ENCODE peak calls at places on chromosomes 1 and 21, in seven cellular contexts. One of them, this sample, is unnamed.

GRCh38 chr21:25298512-25299491 is 308.5 kb downstream of the MRPL39 start:
- DNase-seq in WTC11: no peak
- DNase-seq in K562: no peak
- DNase-seq in HepG2: no peak
- DNase-seq in HCT116: no peak
- DNase-seq in H1: no peak
- DNase-seq in HEK293T: no peak
- DNase-seq in this sample: peak

GRCh38 chr1:46246548-46247432 is 773 bp upstream of the RAD54L start:
- DNase-seq in HCT116: no peak
- DNase-seq in H1: no peak
- DNase-seq in HEK293T: peak
- DNase-seq in K562: peak
- DNase-seq in HepG2: no peak
- DNase-seq in WTC11: no peak
- DNase-seq in this sample: no peak

GRCh38 chr1:10939654-10940450 is 72.6 kb upstream of the TARDBP start:
- DNase-seq in WTC11: no peak
- DNase-seq in HepG2: peak
- DNase-seq in HCT116: no peak
- DNase-seq in HEK293T: no peak
- DNase-seq in K562: no peak
- DNase-seq in H1: no peak
- DNase-seq in this sample: peak

GRCh38 chr21:35565204-35565611 is 495.1 kb downstream of the SETD4 start:
- DNase-seq in HCT116: no peak
- DNase-seq in K562: peak
- DNase-seq in H1: no peak
- DNase-seq in HepG2: no peak
- DNase-seq in HEK293T: no peak
- DNase-seq in WTC11: no peak
- DNase-seq in this sample: no peak

GRCh38 chr1:153616144-153616884 is at the start of gene S100A14:
- DNase-seq in HEK293T: no peak
- DNase-seq in HCT116: peak
- DNase-seq in H1: no peak
- DNase-seq in K562: peak
- DNase-seq in HepG2: no peak
- DNase-seq in WTC11: no peak
- DNase-seq in this sample: no peak

GRCh38 chr1:167515893-167516321 is 2.4 kb downstream of the CD247 start:
- DNase-seq in HEK293T: no peak
- DNase-seq in WTC11: no peak
- DNase-seq in H1: no peak
- DNase-seq in HCT116: no peak
- DNase-seq in K562: no peak
- DNase-seq in HepG2: no peak
- DNase-seq in this sample: no peak

GRCh38 chr1:108862017-108862610 is 5.2 kb upstream of the AKNAD1 start:
- DNase-seq in HEK293T: no peak
- DNase-seq in WTC11: no peak
- DNase-seq in K562: no peak
- DNase-seq in HCT116: no peak
- DNase-seq in HepG2: no peak
- DNase-seq in H1: no peak
- DNase-seq in this sample: no peak

GRCh38 chr1:162689745-162690671 is 57.7 kb downstream of the DDR2 start:
- DNase-seq in WTC11: no peak
- DNase-seq in HepG2: no peak
- DNase-seq in HCT116: no peak
- DNase-seq in K562: no peak
- DNase-seq in H1: no peak
- DNase-seq in HEK293T: no peak
- DNase-seq in this sample: no peak

GRCh38 chr1:215637041-215637573 is 70.0 kb downstream of the KCTD3 start:
- DNase-seq in HEK293T: no peak
- DNase-seq in WTC11: no peak
- DNase-seq in H1: no peak
- DNase-seq in K562: no peak
- DNase-seq in HCT116: no peak
- DNase-seq in HepG2: peak
- DNase-seq in this sample: no peak

GRCh38 chr1:2624735-2625300 is 8.0 kb downstream of the MMEL1 start:
- DNase-seq in HEK293T: no peak
- DNase-seq in H1: no peak
- DNase-seq in K562: no peak
- DNase-seq in HepG2: no peak
- DNase-seq in HCT116: no peak
- DNase-seq in WTC11: no peak
- DNase-seq in this sample: no peak
- TF ChIP-seq SP1 in HEK293T: no peak
- TF ChIP-seq SP1 in H1: no peak
- TF ChIP-seq SP1 in K562: no peak
- TF ChIP-seq SP1 in HepG2: no peak
- TF ChIP-seq SP1 in HCT116: no peak
- TF ChIP-seq SP1 in WTC11: no peak
- TF ChIP-seq SP1 in this sample: no peak

DNA sequence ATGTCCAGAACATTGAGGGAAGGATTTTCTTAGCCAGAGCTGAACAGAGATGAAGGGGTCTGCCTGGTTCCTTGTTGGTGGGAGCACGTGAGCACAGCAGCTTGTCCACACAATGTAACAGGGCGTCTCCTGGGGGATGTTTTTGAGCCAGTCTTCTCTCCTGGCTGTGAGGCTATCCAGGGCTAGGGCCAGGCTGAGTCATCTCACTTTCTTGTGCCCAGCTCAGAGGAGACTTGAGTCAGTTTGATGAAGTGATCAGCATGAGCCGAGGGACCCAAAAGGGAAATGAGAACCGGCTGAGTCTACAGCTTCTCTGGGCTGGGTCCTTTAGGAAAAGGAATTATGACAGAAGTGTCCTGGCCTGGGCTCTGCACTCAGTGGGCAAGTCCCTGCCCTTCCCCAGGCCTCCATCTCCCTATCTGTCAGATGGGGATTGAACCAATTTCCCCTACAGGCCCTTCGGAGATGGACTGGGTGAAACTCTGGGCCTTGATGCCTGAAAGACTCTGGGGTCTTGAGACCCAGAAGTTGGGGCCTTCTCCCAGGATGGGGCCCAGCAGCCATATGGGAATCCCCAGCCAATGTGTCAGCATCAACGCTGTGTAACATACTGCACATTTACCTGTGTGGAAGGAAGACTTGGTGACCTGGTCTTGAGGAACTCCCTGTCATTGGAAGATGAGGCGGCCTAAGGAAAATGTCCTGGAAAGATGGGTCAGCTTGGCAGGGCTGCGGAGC is 36.6 kb downstream of the DMRTB1 start:
- DNase-seq in HEK293T: no peak
- DNase-seq in HepG2: no peak
- DNase-seq in WTC11: no peak
- DNase-seq in K562: no peak
- DNase-seq in HCT116: no peak
- DNase-seq in H1: no peak
- DNase-seq in this sample: no peak
- TF ChIP-seq SP1 in HEK293T: no peak
- TF ChIP-seq SP1 in HepG2: no peak
- TF ChIP-seq SP1 in WTC11: no peak
- TF ChIP-seq SP1 in K562: no peak
- TF ChIP-seq SP1 in HCT116: no peak
- TF ChIP-seq SP1 in H1: no peak
- TF ChIP-seq SP1 in this sample: no peak

GRCh38 chr1:43668956-43669355 is 19.0 kb downstream of the KDM4A start:
- DNase-seq in HepG2: no peak
- DNase-seq in HEK293T: no peak
- DNase-seq in K562: no peak
- DNase-seq in WTC11: no peak
- DNase-seq in HCT116: no peak
- DNase-seq in H1: no peak
- DNase-seq in this sample: no peak

GRCh38 chr1:43671193-43671592 is 21.2 kb downstream of the KDM4A start:
- DNase-seq in H1: no peak
- DNase-seq in HepG2: no peak
- DNase-seq in K562: no peak
- DNase-seq in HEK293T: no peak
- DNase-seq in WTC11: no peak
- DNase-seq in HCT116: no peak
- DNase-seq in this sample: no peak

GRCh38 chr1:43671626-43672330 is 21.8 kb downstream of the KDM4A start:
- DNase-seq in H1: no peak
- DNase-seq in HCT116: no peak
- DNase-seq in HepG2: no peak
- DNase-seq in K562: no peak
- DNase-seq in HEK293T: no peak
- DNase-seq in WTC11: no peak
- DNase-seq in this sample: no peak

GRCh38 chr1:43669878-43670277 is 19.9 kb downstream of the KDM4A start:
- DNase-seq in HepG2: no peak
- DNase-seq in WTC11: no peak
- DNase-seq in K562: no peak
- DNase-seq in H1: no peak
- DNase-seq in HEK293T: no peak
- DNase-seq in HCT116: no peak
- DNase-seq in this sample: no peak

GRCh38 chr1:43673261-43673660 is 23.3 kb downstream of the KDM4A start:
- DNase-seq in H1: no peak
- DNase-seq in K562: no peak
- DNase-seq in HepG2: no peak
- DNase-seq in HCT116: no peak
- DNase-seq in HEK293T: no peak
- DNase-seq in WTC11: no peak
- DNase-seq in this sample: no peak
- TF ChIP-seq SP1 in H1: no peak
- TF ChIP-seq SP1 in K562: no peak
- TF ChIP-seq SP1 in HepG2: no peak
- TF ChIP-seq SP1 in HCT116: no peak
- TF ChIP-seq SP1 in HEK293T: no peak
- TF ChIP-seq SP1 in WTC11: no peak
- TF ChIP-seq SP1 in this sample: no peak

GRCh38 chr1:60978421-60979357 is 103.7 kb upstream of the NFIA start:
- DNase-seq in HepG2: peak
- DNase-seq in WTC11: peak
- DNase-seq in H1: no peak
- DNase-seq in HEK293T: peak
- DNase-seq in K562: peak
- DNase-seq in HCT116: no peak
- DNase-seq in this sample: peak

GRCh38 chr1:60974973-60975372 is 107.4 kb upstream of the NFIA start:
- DNase-seq in HepG2: no peak
- DNase-seq in HCT116: no peak
- DNase-seq in HEK293T: no peak
- DNase-seq in WTC11: no peak
- DNase-seq in K562: no peak
- DNase-seq in H1: no peak
- DNase-seq in this sample: no peak

GRCh38 chr1:60981357-60981756 is 101.0 kb upstream of the NFIA start:
- DNase-seq in WTC11: no peak
- DNase-seq in HepG2: no peak
- DNase-seq in HCT116: no peak
- DNase-seq in K562: no peak
- DNase-seq in H1: no peak
- DNase-seq in HEK293T: no peak
- DNase-seq in this sample: no peak

GRCh38 chr1:60974524-60974923 is 107.8 kb upstream of the NFIA start:
- DNase-seq in HCT116: no peak
- DNase-seq in HEK293T: no peak
- DNase-seq in HepG2: no peak
- DNase-seq in H1: no peak
- DNase-seq in WTC11: no peak
- DNase-seq in K562: no peak
- DNase-seq in this sample: no peak

DNA sequence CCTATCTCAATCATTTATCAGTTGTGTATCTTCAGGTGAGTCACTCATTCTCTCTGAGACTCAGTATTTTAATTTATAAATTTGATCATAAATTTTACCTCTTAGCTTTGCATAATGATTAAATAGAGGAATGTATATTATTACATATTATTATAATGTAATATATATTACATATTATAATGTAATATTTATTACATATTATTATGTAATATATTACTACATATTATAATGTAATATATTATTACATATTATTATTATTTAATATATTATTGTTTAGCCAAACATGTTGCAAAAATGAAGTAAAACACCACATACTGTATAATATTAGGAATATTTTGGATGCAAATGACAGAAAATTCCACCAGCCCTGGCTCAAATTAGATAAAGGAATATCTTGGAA is 104.7 kb upstream of the NFIA start:
- DNase-seq in HCT116: no peak
- DNase-seq in HEK293T: no peak
- DNase-seq in HepG2: no peak
- DNase-seq in H1: no peak
- DNase-seq in K562: no peak
- DNase-seq in WTC11: no peak
- DNase-seq in this sample: no peak
- TF ChIP-seq SP1 in HCT116: no peak
- TF ChIP-seq SP1 in HEK293T: no peak
- TF ChIP-seq SP1 in HepG2: no peak
- TF ChIP-seq SP1 in H1: no peak
- TF ChIP-seq SP1 in K562: no peak
- TF ChIP-seq SP1 in WTC11: no peak
- TF ChIP-seq SP1 in this sample: no peak

DNA sequence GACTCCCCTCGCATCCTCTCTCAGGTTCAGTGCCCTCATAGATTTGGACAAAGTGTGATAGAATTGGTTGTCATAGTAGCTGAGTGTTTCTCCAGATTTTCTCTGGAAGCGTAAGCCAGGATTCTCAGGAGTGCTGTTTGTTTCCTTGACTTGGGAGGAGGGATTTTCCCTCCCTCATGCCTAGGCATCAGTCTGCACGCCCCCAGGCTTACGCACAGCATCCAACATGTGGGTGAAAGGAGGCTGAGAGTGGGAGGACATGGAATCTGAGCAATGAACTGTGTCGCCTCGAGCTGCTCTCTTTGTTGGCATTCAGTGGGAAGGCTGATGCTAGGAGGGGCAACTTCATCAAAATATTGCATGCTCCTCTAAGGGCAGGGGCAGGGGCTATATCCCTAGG is 503.5 kb downstream of the LTN1 start:
- DNase-seq in HEK293T: no peak
- DNase-seq in H1: no peak
- DNase-seq in HCT116: no peak
- DNase-seq in K562: no peak
- DNase-seq in WTC11: no peak
- DNase-seq in HepG2: no peak
- DNase-seq in this sample: no peak
- TF ChIP-seq SP1 in HEK293T: no peak
- TF ChIP-seq SP1 in H1: no peak
- TF ChIP-seq SP1 in HCT116: no peak
- TF ChIP-seq SP1 in K562: no peak
- TF ChIP-seq SP1 in WTC11: no peak
- TF ChIP-seq SP1 in HepG2: no peak
- TF ChIP-seq SP1 in this sample: no peak

GRCh38 chr1:2355408-2356261 is 35.7 kb downstream of the MORN1 start:
- DNase-seq in HCT116: no peak
- DNase-seq in HEK293T: no peak
- DNase-seq in HepG2: no peak
- DNase-seq in K562: no peak
- DNase-seq in WTC11: no peak
- DNase-seq in H1: no peak
- DNase-seq in this sample: no peak
- TF ChIP-seq SP1 in HCT116: no peak
- TF ChIP-seq SP1 in HEK293T: no peak
- TF ChIP-seq SP1 in HepG2: no peak
- TF ChIP-seq SP1 in K562: no peak
- TF ChIP-seq SP1 in WTC11: no peak
- TF ChIP-seq SP1 in H1: no peak
- TF ChIP-seq SP1 in this sample: no peak

This sample was measured in GM12878.